ENCODE peak calls at places on chromosomes 11 and 22, in four cellular contexts. Z is HepG2, L is HCT116, K is GM12878. R is an unnamed sample.

GRCh38 chr22:50733521-50734342 is 4.3 kb upstream of the ACR start:
- DNase-seq in Z (no peak), L (no peak), K (no peak), R (peak; percentile 42)

GRCh38 chr22:32534252-32535215 is 59.9 kb downstream of the FBXO7 start:
- DNase-seq in L (no peak), Z (peak; percentile 87), K (no peak), R (no peak)

GRCh38 chr11:69169479-69169878 is 13.7 kb downstream of the SMIM38 start:
- DNase-seq in K (no peak), Z (no peak), L (no peak), R (no peak)

GRCh38 chr11:66126808-66127555 is 56.9 kb downstream of the PACS1 start:
- DNase-seq in L (no peak), K (no peak), Z (no peak), R (no peak)

GRCh38 chr22:40919446-40919845 is 31.7 kb upstream of the RBX1 start:
- DNase-seq in K (no peak), Z (no peak), L (no peak), R (no peak)

GRCh38 chr11:46461461-46461927 is 69.9 kb upstream of the CHRM4 start:
- DNase-seq in L (no peak), K (no peak), Z (peak; percentile 74), R (no peak)

GRCh38 chr11:121540627-121541026 is 87.9 kb upstream of the SORL1-AS1 start:
- DNase-seq in K (peak; percentile 50), Z (no peak), L (no peak), R (no peak)

GRCh38 chr11:60810151-60810550 is 25.0 kb downstream of the MS4A10 start:
- DNase-seq in K (no peak), L (no peak), Z (no peak), R (no peak)

GRCh38 chr22:20763630-20764029 is 10.3 kb upstream of the SERPIND1 start:
- DNase-seq in K (no peak), L (no peak), Z (no peak), R (no peak)

GRCh38 chr22:47209077-47209514 is 446.6 kb downstream of the TBC1D22A start:
- DNase-seq in L (no peak), Z (no peak), K (no peak), R (peak; percentile 3)

GRCh38 chr11:45414082-45414481 is 127.9 kb upstream of the SYT13 start:
- DNase-seq in K (no peak), L (no peak), Z (no peak), R (no peak)

GRCh38 chr11:70788247-70789022 is 390.1 kb downstream of the CTTN start:
- DNase-seq in L (peak; percentile 68), Z (no peak), K (no peak), R (no peak)

GRCh38 chr11:118290923-118291322 is 13.6 kb upstream of the CD3E start:
- DNase-seq in Z (peak; percentile 74), K (no peak), L (peak; percentile 51), R (no peak)

GRCh38 chr11:88344869-88345268 is 7.3 kb upstream of the CTSC start:
- DNase-seq in Z (no peak), K (no peak), L (no peak), R (no peak)

GRCh38 chr11:117192401-117192875 is 6.7 kb upstream of the TAGLN start:
- DNase-seq in Z (no peak), K (no peak), L (no peak), R (no peak)

GRCh38 chr22:44918925-44919392 is 90.8 kb downstream of the PHF21B start:
- DNase-seq in K (no peak), Z (no peak), L (no peak), R (no peak)

GRCh38 chr22:19046719-19047609 is 75.2 kb downstream of the DGCR2 start:
- DNase-seq in Z (no peak), K (no peak), L (no peak), R (no peak)

GRCh38 chr11:126431401-126432064 is 76.0 kb downstream of the ST3GAL4 start:
- DNase-seq in K (no peak), L (no peak), Z (peak; percentile 27), R (no peak)

GRCh38 chr22:46023558-46023981 is 46.6 kb upstream of the WNT7B start:
- DNase-seq in Z (no peak), L (no peak), K (no peak), R (no peak)

GRCh38 chr22:39439170-39439569 is 17.6 kb upstream of the MGAT3 start:
- DNase-seq in L (no peak), Z (peak; percentile 25), K (no peak), R (no peak)

GRCh38 chr22:39300198-39300830 is 19.1 kb downstream of the RPL3 start:
- DNase-seq in K (no peak), L (no peak), Z (no peak), R (no peak)

GRCh38 chr11:2569321-2569721 is 124.5 kb downstream of the KCNQ1 start:
- DNase-seq in K (no peak), Z (no peak), L (no peak), R (no peak)

GRCh38 chr11:120632579-120632978 is 121.0 kb downstream of the GRIK4 start:
- DNase-seq in Z (no peak), K (no peak), L (no peak), R (no peak)

GRCh38 chr11:44208976-44209603 is 100.8 kb downstream of the ALX4 start:
- DNase-seq in K (no peak), Z (peak; percentile 10), L (no peak), R (no peak)

GRCh38 chr22:24183321-24184031 is 2.2 kb downstream of the SUSD2 start:
- DNase-seq in Z (no peak), K (no peak), L (no peak), R (no peak)

GRCh38 chr11:112368402-112368801 is 107.7 kb upstream of the PLET1 start:
- DNase-seq in L (no peak), K (no peak), Z (no peak), R (no peak)

GRCh38 chr22:32836286-32836859 is 34.9 kb downstream of the TIMP3 start:
- DNase-seq in K (no peak), L (no peak), Z (peak; percentile 11), R (no peak)

GRCh38 chr22:46046299-46046685 is 69.3 kb upstream of the WNT7B start:
- DNase-seq in K (no peak), Z (no peak), L (no peak), R (no peak)

GRCh38 chr11:80144932-80145612 is 704.2 kb upstream of the TENM4 start:
- DNase-seq in L (no peak), Z (no peak), K (no peak), R (no peak)

GRCh38 chr11:66317322-66317765 is 500 bp upstream of the CD248 start:
- DNase-seq in K (no peak), Z (peak; percentile 18), L (no peak), R (no peak)

GRCh38 chr11:72328366-72329224 is 84.6 kb upstream of the PHOX2A start:
- DNase-seq in Z (no peak), K (no peak), L (no peak), R (no peak)

GRCh38 chr11:83971063-83971462 is 684.9 kb upstream of the CCDC90B start:
- DNase-seq in L (no peak), K (peak; percentile 11), Z (no peak), R (no peak)

GRCh38 chr11:818396-819128 is at the start of gene PNPLA2:
- DNase-seq in L (no peak), Z (peak; percentile 74), K (no peak), R (peak; percentile 69)

GRCh38 chr11:59666969-59667368 is 1.9 kb downstream of the PATL1 start:
- DNase-seq in L (no peak), Z (no peak), K (no peak), R (no peak)

GRCh38 chr11:1570896-1571759 is 943 bp downstream of the DUSP8 start:
- DNase-seq in Z (no peak), K (no peak), L (no peak), R (no peak)

DNA sequence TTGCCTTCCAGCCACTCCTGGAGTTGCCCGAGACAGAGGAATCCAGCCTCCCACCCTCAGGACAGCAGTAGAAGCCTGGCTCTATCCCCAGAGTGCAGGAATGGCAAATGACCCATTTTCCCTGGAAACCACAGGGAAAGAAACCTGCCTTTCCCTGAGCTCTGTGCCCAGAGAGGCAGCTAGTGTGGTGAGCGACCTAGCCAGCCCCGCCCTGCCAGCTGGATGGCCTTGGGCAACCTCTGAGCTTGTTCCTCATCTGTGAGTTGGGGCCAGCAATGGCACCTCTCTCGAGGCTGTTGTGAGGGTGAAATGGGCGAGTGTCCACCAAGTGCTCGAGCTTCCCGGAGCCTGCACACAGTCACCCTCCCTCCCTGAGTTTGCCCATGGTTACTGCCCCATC is 3.7 kb downstream of the OMP start:
- DNase-seq in K (no peak), L (no peak), Z (no peak), R (no peak)
- TF ChIP-seq ZNF274 in K (no peak), L (no peak), Z (no peak), R (no peak)

GRCh38 chr11:23471878-23472277 is 611.6 kb upstream of the CCDC179 start:
- DNase-seq in K (no peak), L (no peak), Z (no peak), R (no peak)

DNA sequence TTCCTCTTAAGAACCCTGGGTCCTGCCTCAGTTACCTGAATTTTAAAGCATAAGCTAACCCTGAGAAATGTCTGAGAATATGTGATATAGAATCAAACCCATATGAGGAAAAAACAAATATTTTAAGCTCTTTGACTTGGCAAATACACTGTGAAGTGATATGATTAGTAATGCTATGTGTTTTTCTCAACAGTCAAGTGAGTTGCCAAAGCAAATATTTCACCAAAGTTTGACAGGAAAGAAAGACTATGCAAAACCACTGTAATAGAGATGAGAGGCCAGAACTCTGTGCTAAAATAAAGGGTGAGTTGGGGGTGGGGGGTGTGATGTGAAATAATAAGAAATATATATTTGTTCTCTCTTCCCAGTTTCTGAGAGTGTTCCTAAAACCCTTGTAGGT is 613.5 kb upstream of the CCDC179 start:
- DNase-seq in L (no peak), K (no peak), Z (no peak), R (no peak)
- TF ChIP-seq ZNF274 in L (no peak), K (no peak), Z (no peak), R (no peak)

GRCh38 chr22:30486118-30486517 is 14.3 kb upstream of the SEC14L3 start:
- DNase-seq in K (no peak), Z (no peak), L (no peak), R (no peak)

GRCh38 chr22:30486661-30487115 is 14.9 kb upstream of the SEC14L3 start:
- DNase-seq in Z (no peak), K (no peak), L (no peak), R (no peak)

GRCh38 chr22:30483169-30483568 is 11.4 kb upstream of the SEC14L3 start:
- DNase-seq in K (no peak), Z (no peak), L (no peak), R (no peak)

GRCh38 chr22:30485362-30485988 is 13.7 kb upstream of the SEC14L3 start:
- DNase-seq in Z (peak; percentile 34), L (peak; percentile 28), K (peak; percentile 5), R (peak; percentile 44)

GRCh38 chr22:30481711-30482110 is 9.9 kb upstream of the SEC14L3 start:
- DNase-seq in Z (no peak), L (no peak), K (no peak), R (no peak)
- TF ChIP-seq ZNF274 in Z (no peak), L (no peak), K (no peak), R (no peak)

DNA sequence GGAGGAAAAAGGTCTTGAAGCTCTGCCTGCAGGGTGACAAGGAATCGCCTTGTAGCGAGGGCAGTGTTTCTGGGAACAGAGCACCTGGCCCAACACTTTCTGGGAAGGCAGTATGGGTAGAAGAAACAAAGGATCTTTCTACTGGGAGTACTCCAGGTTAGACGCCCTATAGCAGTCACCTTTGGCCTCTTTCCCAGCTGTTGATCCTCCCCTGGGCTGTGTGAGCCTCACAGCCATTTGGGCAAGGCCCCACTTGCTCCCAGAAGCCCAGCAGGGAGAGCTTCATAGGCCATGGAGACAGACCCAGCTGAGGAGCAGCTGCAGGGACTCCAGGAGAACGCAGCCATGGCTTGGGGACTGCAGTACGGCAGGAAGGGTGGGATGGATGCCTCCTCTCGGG is 1.2 kb downstream of the SLCO2B1 start:
- DNase-seq in L (no peak), K (no peak), Z (no peak), R (no peak)
- TF ChIP-seq ZNF274 in L (no peak), K (no peak), Z (no peak), R (no peak)

GRCh38 chr11:115215694-115216615 is 288.3 kb downstream of the CADM1 start:
- DNase-seq in Z (peak; percentile 16), L (no peak), K (no peak), R (no peak)
- TF ChIP-seq ZNF274 in Z (no peak), L (no peak), K (no peak), R (no peak)